ENCODE peak calls at places on chromosomes 5 and 9, in six cellular contexts. V is epithelial cell of esophagus, Z is amygdala, T is mammary epithelial cell, E is heart left ventricle, J is T-cell. L is an unnamed sample.
A peak's percentile ranks its signal among the peaks of the same experiment; 100 is the strongest.

GRCh38 chr9:109742759-109743388 is 37.1 kb upstream of the PALM2AKAP2 start:
- DNase-seq in V (no peak), Z (no peak), T (no peak), E (peak; percentile 36), J (no peak), L (peak; percentile 25)

GRCh38 chr9:127336086-127336485 is 60.9 kb upstream of the SLC2A8 start:
- DNase-seq in V (no peak), Z (no peak), T (no peak), E (no peak), J (no peak), L (no peak)

GRCh38 chr5:55467862-55468551 is 66.8 kb downstream of the PLPP1 start:
- DNase-seq in V (no peak), Z (no peak), T (no peak), E (no peak), J (no peak), L (no peak)

GRCh38 chr5:83471405-83472212 is at the start of gene VCAN:
- DNase-seq in V (peak; percentile 80), Z (peak; percentile 22), T (peak; percentile 81), E (peak; percentile 67), J (no peak), L (peak; percentile 90)

GRCh38 chr9:2567922-2568321 is 53.7 kb upstream of the VLDLR start:
- DNase-seq in V (peak; percentile 49), Z (no peak), T (peak; percentile 9), E (peak; percentile 18), J (no peak), L (no peak)

GRCh38 chr9:126222835-126223431 is 103.7 kb upstream of the MVB12B start:
- DNase-seq in V (no peak), Z (no peak), T (no peak), E (no peak), J (no peak), L (no peak)

GRCh38 chr9:135883410-135884089 is 23.8 kb downstream of the CAMSAP1 start:
- DNase-seq in V (no peak), Z (peak; percentile 32), T (no peak), E (no peak), J (no peak), L (peak; percentile 72)

GRCh38 chr5:154723740-154724505 is 31.3 kb upstream of the LARP1 start:
- DNase-seq in V (peak; percentile 8), Z (no peak), T (no peak), E (no peak), J (no peak), L (no peak)

GRCh38 chr5:72541501-72542235 is 34.5 kb upstream of the ZNF366 start:
- DNase-seq in V (no peak), Z (peak; percentile 19), T (no peak), E (no peak), J (no peak), L (no peak)

GRCh38 chr9:78668148-78668825 is 371.4 kb downstream of the PSAT1 start:
- DNase-seq in V (peak; percentile 88), Z (no peak), T (peak; percentile 76), E (no peak), J (no peak), L (no peak)